ENCODE peak calls at places on chromosome 2, in five cellular contexts. S, X, C, Z and W are unnamed samples.

GRCh38 chr2:217367464-217367863 is 507.6 kb upstream of the TNP1 start:
- DNase-seq in X (no peak), Z (no peak), S (peak; percentile 24), C (no peak), W (peak; percentile 60)

GRCh38 chr2:226524381-226524843 is 275.2 kb downstream of the IRS1 start:
- DNase-seq in C (no peak), X (no peak), Z (no peak), S (peak; percentile 97), W (peak; percentile 78)

GRCh38 chr2:209653164-209653563 is 118.5 kb upstream of the UNC80 start:
- DNase-seq in S (no peak), Z (no peak), X (no peak), C (no peak), W (no peak)

GRCh38 chr2:236943841-236944513 is 141.7 kb upstream of the COPS8 start:
- DNase-seq in X (no peak), Z (no peak), S (no peak), C (no peak), W (no peak)

GRCh38 chr2:231682546-231683291 is 25.6 kb upstream of the PTMA start:
- DNase-seq in S (no peak), C (no peak), X (no peak), Z (peak; percentile 68), W (no peak)

GRCh38 chr2:231932711-231932970 is 6.4 kb upstream of the NPPC start:
- DNase-seq in X (no peak), C (peak; percentile 49), Z (no peak), S (no peak), W (no peak)

GRCh38 chr2:53498210-53498609 is 269.4 kb upstream of the CHAC2 start:
- DNase-seq in Z (no peak), C (no peak), X (peak; percentile 43), S (peak; percentile 4), W (peak; percentile 65)

GRCh38 chr2:11411768-11412448 is 54.1 kb downstream of the E2F6 start:
- DNase-seq in Z (peak; percentile 85), S (peak; percentile 71), C (no peak), X (peak; percentile 59), W (peak; percentile 49)

GRCh38 chr2:9251154-9252001 is 44.8 kb downstream of the ASAP2 start:
- DNase-seq in X (no peak), S (no peak), C (peak; percentile 78), Z (no peak), W (peak; percentile 66)

GRCh38 chr2:109670556-109671411 is 56.6 kb downstream of the SOWAHC start:
- DNase-seq in C (peak; percentile 41), S (no peak), X (no peak), Z (no peak), W (no peak)

GRCh38 chr2:144390424-144391020 is 129.4 kb downstream of the ZEB2 start:
- DNase-seq in X (no peak), S (no peak), C (no peak), Z (no peak), W (peak; percentile 50)

GRCh38 chr2:96251721-96252292 is 14.0 kb downstream of the TMEM127 start:
- DNase-seq in X (peak; percentile 46), Z (peak; percentile 82), S (peak; percentile 94), C (peak; percentile 93), W (peak; percentile 97)

GRCh38 chr2:96763511-96764252 is 3.0 kb downstream of the CNNM4 start:
- DNase-seq in C (no peak), X (no peak), S (no peak), Z (peak; percentile 76), W (no peak)

GRCh38 chr2:160630801-160631590 is 137.4 kb upstream of the RBMS1 start:
- DNase-seq in X (no peak), Z (peak; percentile 60), S (peak; percentile 31), C (no peak), W (no peak)

GRCh38 chr2:220127311-220127710 is 499.9 kb downstream of the SLC4A3 start:
- DNase-seq in X (no peak), C (no peak), S (no peak), Z (no peak), W (no peak)

GRCh38 chr2:192146069-192147006 is 48.4 kb downstream of the TMEFF2 start:
- DNase-seq in S (peak; percentile 75), Z (no peak), C (no peak), X (no peak), W (peak; percentile 83)

GRCh38 chr2:102005989-102006885 is 14.5 kb downstream of the IL1R2 start:
- DNase-seq in S (peak; percentile 81), X (peak; percentile 59), C (no peak), Z (peak; percentile 47), W (peak; percentile 55)

GRCh38 chr2:226649871-226650660 is 149.6 kb downstream of the IRS1 start:
- DNase-seq in S (peak; percentile 100), C (peak; percentile 84), X (peak; percentile 80), Z (no peak), W (peak; percentile 99)

GRCh38 chr2:202096736-202097135 is 23.7 kb downstream of the KIAA2012 start:
- DNase-seq in Z (no peak), X (no peak), C (no peak), S (peak; percentile 19), W (peak; percentile 16)

GRCh38 chr2:140604096-140604495 is 1526.7 kb downstream of the LRP1B start:
- DNase-seq in C (no peak), X (no peak), Z (no peak), S (peak; percentile 35), W (peak; percentile 17)

GRCh38 chr2:109171444-109172334 is 42.7 kb downstream of the SH3RF3 start:
- DNase-seq in Z (peak; percentile 85), S (peak; percentile 97), X (no peak), C (peak; percentile 96), W (peak; percentile 98)

GRCh38 chr2:43222472-43223146 is 3.8 kb downstream of the ZFP36L2 start:
- DNase-seq in C (no peak), S (peak; percentile 48), Z (no peak), X (no peak), W (peak; percentile 36)

GRCh38 chr2:151176661-151177060 is 85.0 kb downstream of the RBM43 start:
- DNase-seq in Z (no peak), X (no peak), C (no peak), S (no peak), W (no peak)

GRCh38 chr2:8320305-8320704 is 361.6 kb upstream of the ID2 start:
- DNase-seq in X (no peak), C (no peak), Z (no peak), S (no peak), W (no peak)

GRCh38 chr2:39546937-39547336 is 109.9 kb upstream of the MAP4K3 start:
- DNase-seq in Z (no peak), X (no peak), C (no peak), S (peak; percentile 62), W (peak; percentile 34)

GRCh38 chr2:173851256-173851655 is 113.9 kb downstream of the SP3 start:
- DNase-seq in C (peak; percentile 91), X (no peak), S (no peak), Z (peak; percentile 12), W (peak; percentile 14)

GRCh38 chr2:224466315-224466714 is 64.4 kb upstream of the FAM124B start:
- DNase-seq in Z (no peak), X (no peak), S (no peak), C (no peak), W (no peak)

GRCh38 chr2:207274541-207274940 is 108.8 kb upstream of the KLF7 start:
- DNase-seq in S (no peak), Z (no peak), C (no peak), X (no peak), W (no peak)

GRCh38 chr2:128232965-128233789 is 85.5 kb downstream of the HS6ST1 start:
- DNase-seq in Z (peak; percentile 97), S (peak; percentile 73), X (peak; percentile 90), C (peak; percentile 89), W (peak; percentile 73)

GRCh38 chr2:128236491-128237035 is 82.1 kb downstream of the HS6ST1 start:
- DNase-seq in S (peak; percentile 81), C (no peak), X (no peak), Z (no peak), W (peak; percentile 83)

GRCh38 chr2:128234613-128235012 is 84.1 kb downstream of the HS6ST1 start:
- DNase-seq in C (no peak), Z (peak; percentile 32), S (no peak), X (no peak), W (no peak)

GRCh38 chr2:128235581-128235980 is 83.1 kb downstream of the HS6ST1 start:
- DNase-seq in S (no peak), Z (no peak), C (no peak), X (no peak), W (no peak)

DNA sequence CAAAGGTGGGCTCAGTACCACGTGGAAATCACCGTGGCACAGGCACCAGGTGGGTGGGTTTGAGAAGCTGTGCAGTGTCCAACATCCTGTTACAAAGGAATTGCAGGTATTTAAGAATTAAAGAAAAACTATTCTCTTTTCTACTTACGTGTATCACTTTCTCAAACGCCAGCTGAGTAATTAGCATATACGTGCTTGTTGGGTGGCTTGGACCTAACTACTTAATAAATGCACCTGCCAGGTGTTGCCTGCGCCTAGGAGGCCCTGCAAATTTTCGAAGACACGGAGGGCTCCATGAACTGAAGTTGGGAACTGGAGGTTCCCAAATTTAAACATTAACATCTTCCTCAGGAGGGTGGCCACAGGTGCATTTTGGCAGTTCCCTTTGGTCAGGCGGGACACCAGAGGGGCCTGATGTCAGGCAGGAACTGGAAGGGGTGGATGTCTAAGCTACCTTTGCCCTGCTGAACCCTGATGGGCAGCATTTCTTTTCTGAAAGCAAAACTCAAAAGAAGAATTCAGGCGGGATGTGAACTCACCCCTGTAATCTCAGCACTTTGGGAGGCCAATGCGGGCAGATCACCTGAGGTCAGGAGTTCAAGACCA is 84.8 kb downstream of the HS6ST1 start:
- DNase-seq in X (no peak), Z (no peak), S (no peak), C (no peak), W (no peak)
- H3K4me3 ChIP-seq in X (no peak overlapping the region), Z (no peak overlapping the region), S (peak overlapping the region; percentile 69), C (peak overlapping the region; percentile 78), W (no peak overlapping the region)

GRCh38 chr2:166376488-166376828 is 714 bp upstream of the SCN9A start:
- DNase-seq in C (no peak), Z (peak; percentile 13), S (no peak), X (no peak), W (no peak)
- H3K4me3 ChIP-seq in C (peak overlapping the region; percentile 65), Z (peak overlapping the region; percentile 70), S (peak overlapping the region; percentile 72), X (peak overlapping the region; percentile 43), W (peak overlapping the region; percentile 72)

GRCh38 chr2:69162121-69162520 is 149.1 kb downstream of the ANTXR1 start:
- DNase-seq in X (no peak), C (no peak), Z (no peak), S (no peak), W (no peak)
- H3K4me3 ChIP-seq in X (no peak overlapping the region), C (no peak overlapping the region), Z (no peak overlapping the region), S (no peak overlapping the region), W (no peak overlapping the region)

DNA sequence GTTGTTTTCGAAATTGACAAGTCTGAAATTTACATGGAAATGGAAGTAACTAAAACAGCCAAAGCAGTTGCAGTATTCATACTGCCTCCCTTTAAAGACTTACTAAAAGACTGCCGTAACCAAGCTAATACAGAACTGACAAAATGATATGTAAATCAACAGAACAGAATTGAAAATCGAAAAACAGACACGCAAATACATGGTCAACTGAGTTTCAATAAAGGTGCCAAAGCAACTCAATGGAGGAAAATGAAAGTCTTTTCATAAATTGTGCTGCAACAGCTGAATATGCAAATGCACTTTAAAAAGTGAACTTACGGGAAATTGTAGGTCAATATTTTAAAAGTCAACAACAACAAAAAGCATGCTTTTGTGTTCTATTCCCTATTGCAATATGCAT is 34.2 kb downstream of the TMEM131 start:
- DNase-seq in S (no peak), X (no peak), Z (no peak), C (no peak), W (no peak)
- H3K4me3 ChIP-seq in S (no peak overlapping the region), X (no peak overlapping the region), Z (no peak overlapping the region), C (no peak overlapping the region), W (no peak overlapping the region)